ENCODE peak calls at places on chromosomes 16 and 17, in seven cellular contexts. One of them, this sample, is unnamed.

GRCh38 chr16:66409156-66409555 is 17.9 kb upstream of the BEAN1 start:
- DNase-seq in stimulated activated CD4-positive, alpha-beta T cell treated with anti-CD3 and anti-CD28 coated beads, Interleukin-4, amount 100 ng/mL, for 4 hours: no peak
- DNase-seq in lower leg skin: no peak
- DNase-seq in foreskin melanocyte: no peak
- DNase-seq in Ammon's horn: no peak
- DNase-seq in non-pigmented ciliary epithelial cell: peak; percentile 66
- DNase-seq in brain microvascular endothelial cell: no peak
- DNase-seq in this sample: no peak

GRCh38 chr17:40351185-40352043 is 13.1 kb downstream of the GJD3 start:
- DNase-seq in stimulated activated CD4-positive, alpha-beta T cell treated with anti-CD3 and anti-CD28 coated beads, Interleukin-4, amount 100 ng/mL, for 4 hours: no peak
- DNase-seq in lower leg skin: no peak
- DNase-seq in foreskin melanocyte: no peak
- DNase-seq in Ammon's horn: no peak
- DNase-seq in non-pigmented ciliary epithelial cell: no peak
- DNase-seq in brain microvascular endothelial cell: no peak
- DNase-seq in this sample: no peak

GRCh38 chr16:89925596-89926079 is 2.5 kb downstream of the TUBB3 start:
- DNase-seq in stimulated activated CD4-positive, alpha-beta T cell treated with anti-CD3 and anti-CD28 coated beads, Interleukin-4, amount 100 ng/mL, for 4 hours: no peak
- DNase-seq in lower leg skin: no peak
- DNase-seq in foreskin melanocyte: no peak
- DNase-seq in Ammon's horn: no peak
- DNase-seq in non-pigmented ciliary epithelial cell: no peak
- DNase-seq in brain microvascular endothelial cell: no peak
- DNase-seq in this sample: no peak

GRCh38 chr17:49012893-49013255 is 15.7 kb downstream of the IGF2BP1 start:
- DNase-seq in stimulated activated CD4-positive, alpha-beta T cell treated with anti-CD3 and anti-CD28 coated beads, Interleukin-4, amount 100 ng/mL, for 4 hours: no peak
- DNase-seq in lower leg skin: no peak
- DNase-seq in foreskin melanocyte: no peak
- DNase-seq in Ammon's horn: no peak
- DNase-seq in non-pigmented ciliary epithelial cell: no peak
- DNase-seq in brain microvascular endothelial cell: no peak
- DNase-seq in this sample: no peak

GRCh38 chr17:77110006-77110374 is 30.8 kb upstream of the SEC14L1 start:
- DNase-seq in stimulated activated CD4-positive, alpha-beta T cell treated with anti-CD3 and anti-CD28 coated beads, Interleukin-4, amount 100 ng/mL, for 4 hours: no peak
- DNase-seq in lower leg skin: no peak
- DNase-seq in foreskin melanocyte: peak; percentile 38
- DNase-seq in Ammon's horn: peak; percentile 69
- DNase-seq in non-pigmented ciliary epithelial cell: no peak
- DNase-seq in brain microvascular endothelial cell: peak; percentile 39
- DNase-seq in this sample: no peak

GRCh38 chr17:48925251-48925990 is 17.2 kb downstream of the UBE2Z start:
- DNase-seq in stimulated activated CD4-positive, alpha-beta T cell treated with anti-CD3 and anti-CD28 coated beads, Interleukin-4, amount 100 ng/mL, for 4 hours: no peak
- DNase-seq in lower leg skin: no peak
- DNase-seq in foreskin melanocyte: no peak
- DNase-seq in Ammon's horn: no peak
- DNase-seq in non-pigmented ciliary epithelial cell: no peak
- DNase-seq in brain microvascular endothelial cell: no peak
- DNase-seq in this sample: no peak

GRCh38 chr17:3594056-3594810 is 15.0 kb downstream of the TRPV1 start:
- DNase-seq in stimulated activated CD4-positive, alpha-beta T cell treated with anti-CD3 and anti-CD28 coated beads, Interleukin-4, amount 100 ng/mL, for 4 hours: no peak
- DNase-seq in lower leg skin: no peak
- DNase-seq in foreskin melanocyte: no peak
- DNase-seq in Ammon's horn: peak; percentile 72
- DNase-seq in non-pigmented ciliary epithelial cell: peak; percentile 65
- DNase-seq in brain microvascular endothelial cell: peak; percentile 70
- DNase-seq in this sample: no peak

GRCh38 chr16:10103096-10103495 is 79.1 kb downstream of the GRIN2A start:
- DNase-seq in stimulated activated CD4-positive, alpha-beta T cell treated with anti-CD3 and anti-CD28 coated beads, Interleukin-4, amount 100 ng/mL, for 4 hours: no peak
- DNase-seq in lower leg skin: no peak
- DNase-seq in foreskin melanocyte: no peak
- DNase-seq in Ammon's horn: no peak
- DNase-seq in non-pigmented ciliary epithelial cell: no peak
- DNase-seq in brain microvascular endothelial cell: no peak
- DNase-seq in this sample: no peak

GRCh38 chr17:33696102-33696501 is 403.0 kb upstream of the ASIC2 start:
- DNase-seq in stimulated activated CD4-positive, alpha-beta T cell treated with anti-CD3 and anti-CD28 coated beads, Interleukin-4, amount 100 ng/mL, for 4 hours: no peak
- DNase-seq in lower leg skin: no peak
- DNase-seq in foreskin melanocyte: no peak
- DNase-seq in Ammon's horn: no peak
- DNase-seq in non-pigmented ciliary epithelial cell: no peak
- DNase-seq in brain microvascular endothelial cell: no peak
- DNase-seq in this sample: no peak

GRCh38 chr17:3763777-3764170 is 37.2 kb downstream of the ITGAE start:
- DNase-seq in stimulated activated CD4-positive, alpha-beta T cell treated with anti-CD3 and anti-CD28 coated beads, Interleukin-4, amount 100 ng/mL, for 4 hours: no peak
- DNase-seq in lower leg skin: no peak
- DNase-seq in foreskin melanocyte: no peak
- DNase-seq in Ammon's horn: no peak
- DNase-seq in non-pigmented ciliary epithelial cell: no peak
- DNase-seq in brain microvascular endothelial cell: no peak
- DNase-seq in this sample: no peak

GRCh38 chr17:27455914-27456680 is at the start of gene KSR1:
- DNase-seq in stimulated activated CD4-positive, alpha-beta T cell treated with anti-CD3 and anti-CD28 coated beads, Interleukin-4, amount 100 ng/mL, for 4 hours: peak; percentile 81
- DNase-seq in lower leg skin: peak; percentile 96
- DNase-seq in foreskin melanocyte: peak; percentile 24
- DNase-seq in Ammon's horn: peak; percentile 91
- DNase-seq in non-pigmented ciliary epithelial cell: no peak
- DNase-seq in brain microvascular endothelial cell: peak; percentile 52
- DNase-seq in this sample: peak; percentile 90

GRCh38 chr16:30829130-30830071 is 42.4 kb upstream of the ZNF629 start:
- DNase-seq in stimulated activated CD4-positive, alpha-beta T cell treated with anti-CD3 and anti-CD28 coated beads, Interleukin-4, amount 100 ng/mL, for 4 hours: no peak
- DNase-seq in lower leg skin: no peak
- DNase-seq in foreskin melanocyte: no peak
- DNase-seq in Ammon's horn: no peak
- DNase-seq in non-pigmented ciliary epithelial cell: no peak
- DNase-seq in brain microvascular endothelial cell: no peak
- DNase-seq in this sample: no peak

GRCh38 chr16:57472665-57473060 is 10.2 kb downstream of the POLR2C start:
- DNase-seq in stimulated activated CD4-positive, alpha-beta T cell treated with anti-CD3 and anti-CD28 coated beads, Interleukin-4, amount 100 ng/mL, for 4 hours: no peak
- DNase-seq in lower leg skin: peak; percentile 81
- DNase-seq in foreskin melanocyte: no peak
- DNase-seq in Ammon's horn: no peak
- DNase-seq in non-pigmented ciliary epithelial cell: no peak
- DNase-seq in brain microvascular endothelial cell: no peak
- DNase-seq in this sample: no peak

GRCh38 chr17:8287651-8288335 is 677 bp upstream of the RANGRF start:
- DNase-seq in stimulated activated CD4-positive, alpha-beta T cell treated with anti-CD3 and anti-CD28 coated beads, Interleukin-4, amount 100 ng/mL, for 4 hours: no peak
- DNase-seq in lower leg skin: peak; percentile 88
- DNase-seq in foreskin melanocyte: no peak
- DNase-seq in Ammon's horn: no peak
- DNase-seq in non-pigmented ciliary epithelial cell: no peak
- DNase-seq in brain microvascular endothelial cell: no peak
- DNase-seq in this sample: no peak

GRCh38 chr17:9862949-9863348 is 37.2 kb downstream of the GLP2R start:
- DNase-seq in stimulated activated CD4-positive, alpha-beta T cell treated with anti-CD3 and anti-CD28 coated beads, Interleukin-4, amount 100 ng/mL, for 4 hours: no peak
- DNase-seq in lower leg skin: peak; percentile 9
- DNase-seq in foreskin melanocyte: no peak
- DNase-seq in Ammon's horn: no peak
- DNase-seq in non-pigmented ciliary epithelial cell: no peak
- DNase-seq in brain microvascular endothelial cell: no peak
- DNase-seq in this sample: no peak

GRCh38 chr17:7711356-7711755 is 6.2 kb upstream of the DNAH2 start:
- DNase-seq in stimulated activated CD4-positive, alpha-beta T cell treated with anti-CD3 and anti-CD28 coated beads, Interleukin-4, amount 100 ng/mL, for 4 hours: no peak
- DNase-seq in lower leg skin: no peak
- DNase-seq in foreskin melanocyte: no peak
- DNase-seq in Ammon's horn: no peak
- DNase-seq in non-pigmented ciliary epithelial cell: no peak
- DNase-seq in brain microvascular endothelial cell: no peak
- DNase-seq in this sample: no peak

GRCh38 chr17:20158580-20158979 is 149.4 kb downstream of the SPECC1 start:
- DNase-seq in stimulated activated CD4-positive, alpha-beta T cell treated with anti-CD3 and anti-CD28 coated beads, Interleukin-4, amount 100 ng/mL, for 4 hours: no peak
- DNase-seq in lower leg skin: peak; percentile 37
- DNase-seq in foreskin melanocyte: no peak
- DNase-seq in Ammon's horn: no peak
- DNase-seq in non-pigmented ciliary epithelial cell: no peak
- DNase-seq in brain microvascular endothelial cell: no peak
- DNase-seq in this sample: no peak

GRCh38 chr17:69046130-69046807 is 14.5 kb downstream of the ABCA9 start:
- DNase-seq in stimulated activated CD4-positive, alpha-beta T cell treated with anti-CD3 and anti-CD28 coated beads, Interleukin-4, amount 100 ng/mL, for 4 hours: no peak
- DNase-seq in lower leg skin: no peak
- DNase-seq in foreskin melanocyte: no peak
- DNase-seq in Ammon's horn: no peak
- DNase-seq in non-pigmented ciliary epithelial cell: no peak
- DNase-seq in brain microvascular endothelial cell: no peak
- DNase-seq in this sample: no peak

GRCh38 chr17:30234296-30234695 is 1.2 kb downstream of the SLC6A4 start:
- DNase-seq in stimulated activated CD4-positive, alpha-beta T cell treated with anti-CD3 and anti-CD28 coated beads, Interleukin-4, amount 100 ng/mL, for 4 hours: no peak
- DNase-seq in lower leg skin: peak; percentile 81
- DNase-seq in foreskin melanocyte: no peak
- DNase-seq in Ammon's horn: no peak
- DNase-seq in non-pigmented ciliary epithelial cell: no peak
- DNase-seq in brain microvascular endothelial cell: no peak
- DNase-seq in this sample: no peak

GRCh38 chr17:21817791-21818364 is 125.6 kb downstream of the KCNJ18 start:
- DNase-seq in stimulated activated CD4-positive, alpha-beta T cell treated with anti-CD3 and anti-CD28 coated beads, Interleukin-4, amount 100 ng/mL, for 4 hours: no peak
- DNase-seq in lower leg skin: peak; percentile 74
- DNase-seq in foreskin melanocyte: no peak
- DNase-seq in Ammon's horn: no peak
- DNase-seq in non-pigmented ciliary epithelial cell: no peak
- DNase-seq in brain microvascular endothelial cell: no peak
- DNase-seq in this sample: no peak

GRCh38 chr17:73956595-73957465 is 246.6 kb upstream of the RPL38 start:
- DNase-seq in stimulated activated CD4-positive, alpha-beta T cell treated with anti-CD3 and anti-CD28 coated beads, Interleukin-4, amount 100 ng/mL, for 4 hours: peak; percentile 47
- DNase-seq in lower leg skin: peak; percentile 88
- DNase-seq in foreskin melanocyte: no peak
- DNase-seq in Ammon's horn: peak; percentile 78
- DNase-seq in non-pigmented ciliary epithelial cell: no peak
- DNase-seq in brain microvascular endothelial cell: peak; percentile 0
- DNase-seq in this sample: no peak

GRCh38 chr16:1413684-1414531 is 596 bp downstream of the UNKL start:
- DNase-seq in stimulated activated CD4-positive, alpha-beta T cell treated with anti-CD3 and anti-CD28 coated beads, Interleukin-4, amount 100 ng/mL, for 4 hours: peak; percentile 64
- DNase-seq in lower leg skin: peak; percentile 92
- DNase-seq in foreskin melanocyte: no peak
- DNase-seq in Ammon's horn: peak; percentile 29
- DNase-seq in non-pigmented ciliary epithelial cell: no peak
- DNase-seq in brain microvascular endothelial cell: peak; percentile 27
- DNase-seq in this sample: no peak

GRCh38 chr16:21619765-21620462 is 20.5 kb downstream of the METTL9 start:
- DNase-seq in stimulated activated CD4-positive, alpha-beta T cell treated with anti-CD3 and anti-CD28 coated beads, Interleukin-4, amount 100 ng/mL, for 4 hours: no peak
- DNase-seq in lower leg skin: no peak
- DNase-seq in foreskin melanocyte: no peak
- DNase-seq in Ammon's horn: no peak
- DNase-seq in non-pigmented ciliary epithelial cell: no peak
- DNase-seq in brain microvascular endothelial cell: no peak
- DNase-seq in this sample: no peak

GRCh38 chr16:11394593-11394960 is 49.3 kb downstream of the RMI2 start:
- DNase-seq in stimulated activated CD4-positive, alpha-beta T cell treated with anti-CD3 and anti-CD28 coated beads, Interleukin-4, amount 100 ng/mL, for 4 hours: no peak
- DNase-seq in lower leg skin: no peak
- DNase-seq in foreskin melanocyte: no peak
- DNase-seq in Ammon's horn: no peak
- DNase-seq in non-pigmented ciliary epithelial cell: no peak
- DNase-seq in brain microvascular endothelial cell: no peak
- DNase-seq in this sample: no peak

GRCh38 chr16:64872101-64872500 is 249.8 kb downstream of the CDH11 start:
- DNase-seq in stimulated activated CD4-positive, alpha-beta T cell treated with anti-CD3 and anti-CD28 coated beads, Interleukin-4, amount 100 ng/mL, for 4 hours: no peak
- DNase-seq in lower leg skin: no peak
- DNase-seq in foreskin melanocyte: no peak
- DNase-seq in Ammon's horn: no peak
- DNase-seq in non-pigmented ciliary epithelial cell: no peak
- DNase-seq in brain microvascular endothelial cell: no peak
- DNase-seq in this sample: no peak

GRCh38 chr17:55660171-55660886 is 62.3 kb downstream of the TMEM100 start:
- DNase-seq in stimulated activated CD4-positive, alpha-beta T cell treated with anti-CD3 and anti-CD28 coated beads, Interleukin-4, amount 100 ng/mL, for 4 hours: no peak
- DNase-seq in lower leg skin: no peak
- DNase-seq in foreskin melanocyte: no peak
- DNase-seq in Ammon's horn: no peak
- DNase-seq in non-pigmented ciliary epithelial cell: no peak
- DNase-seq in brain microvascular endothelial cell: no peak
- DNase-seq in this sample: no peak

GRCh38 chr17:45923511-45924268 is 29.3 kb downstream of the MAPT start:
- DNase-seq in stimulated activated CD4-positive, alpha-beta T cell treated with anti-CD3 and anti-CD28 coated beads, Interleukin-4, amount 100 ng/mL, for 4 hours: no peak
- DNase-seq in lower leg skin: no peak
- DNase-seq in foreskin melanocyte: no peak
- DNase-seq in Ammon's horn: no peak
- DNase-seq in non-pigmented ciliary epithelial cell: no peak
- DNase-seq in brain microvascular endothelial cell: no peak
- DNase-seq in this sample: no peak

GRCh38 chr17:47705536-47706481 is 11.8 kb downstream of the TBKBP1 start:
- DNase-seq in stimulated activated CD4-positive, alpha-beta T cell treated with anti-CD3 and anti-CD28 coated beads, Interleukin-4, amount 100 ng/mL, for 4 hours: no peak
- DNase-seq in lower leg skin: no peak
- DNase-seq in foreskin melanocyte: no peak
- DNase-seq in Ammon's horn: no peak
- DNase-seq in non-pigmented ciliary epithelial cell: no peak
- DNase-seq in brain microvascular endothelial cell: no peak
- DNase-seq in this sample: no peak

GRCh38 chr16:61957075-61957474 is 79.2 kb downstream of the CDH8 start:
- DNase-seq in stimulated activated CD4-positive, alpha-beta T cell treated with anti-CD3 and anti-CD28 coated beads, Interleukin-4, amount 100 ng/mL, for 4 hours: no peak
- DNase-seq in lower leg skin: no peak
- DNase-seq in foreskin melanocyte: no peak
- DNase-seq in Ammon's horn: no peak
- DNase-seq in non-pigmented ciliary epithelial cell: no peak
- DNase-seq in brain microvascular endothelial cell: no peak
- DNase-seq in this sample: no peak

GRCh38 chr16:81939164-81940067 is 71.9 kb downstream of the SDR42E1 start:
- DNase-seq in stimulated activated CD4-positive, alpha-beta T cell treated with anti-CD3 and anti-CD28 coated beads, Interleukin-4, amount 100 ng/mL, for 4 hours: no peak
- DNase-seq in lower leg skin: no peak
- DNase-seq in foreskin melanocyte: no peak
- DNase-seq in Ammon's horn: no peak
- DNase-seq in non-pigmented ciliary epithelial cell: no peak
- DNase-seq in brain microvascular endothelial cell: no peak
- DNase-seq in this sample: no peak

GRCh38 chr17:13931752-13932477 is 137.4 kb upstream of the COX10 start:
- DNase-seq in stimulated activated CD4-positive, alpha-beta T cell treated with anti-CD3 and anti-CD28 coated beads, Interleukin-4, amount 100 ng/mL, for 4 hours: no peak
- DNase-seq in lower leg skin: peak; percentile 94
- DNase-seq in foreskin melanocyte: no peak
- DNase-seq in Ammon's horn: peak; percentile 32
- DNase-seq in non-pigmented ciliary epithelial cell: no peak
- DNase-seq in brain microvascular endothelial cell: peak; percentile 4
- DNase-seq in this sample: no peak

GRCh38 chr17:76685366-76685765 is 25.4 kb downstream of the MXRA7 start:
- DNase-seq in stimulated activated CD4-positive, alpha-beta T cell treated with anti-CD3 and anti-CD28 coated beads, Interleukin-4, amount 100 ng/mL, for 4 hours: no peak
- DNase-seq in lower leg skin: no peak
- DNase-seq in foreskin melanocyte: no peak
- DNase-seq in Ammon's horn: no peak
- DNase-seq in non-pigmented ciliary epithelial cell: no peak
- DNase-seq in brain microvascular endothelial cell: no peak
- DNase-seq in this sample: no peak

GRCh38 chr17:17771498-17772201 is 65.1 kb downstream of the SREBF1 start:
- DNase-seq in stimulated activated CD4-positive, alpha-beta T cell treated with anti-CD3 and anti-CD28 coated beads, Interleukin-4, amount 100 ng/mL, for 4 hours: no peak
- DNase-seq in lower leg skin: no peak
- DNase-seq in foreskin melanocyte: no peak
- DNase-seq in Ammon's horn: no peak
- DNase-seq in non-pigmented ciliary epithelial cell: no peak
- DNase-seq in brain microvascular endothelial cell: no peak
- DNase-seq in this sample: no peak

GRCh38 chr16:57611184-57611583 is 17.2 kb upstream of the ADGRG1 start:
- DNase-seq in stimulated activated CD4-positive, alpha-beta T cell treated with anti-CD3 and anti-CD28 coated beads, Interleukin-4, amount 100 ng/mL, for 4 hours: no peak
- DNase-seq in lower leg skin: no peak
- DNase-seq in foreskin melanocyte: no peak
- DNase-seq in Ammon's horn: no peak
- DNase-seq in non-pigmented ciliary epithelial cell: no peak
- DNase-seq in brain microvascular endothelial cell: peak; percentile 29
- DNase-seq in this sample: no peak

GRCh38 chr17:6109541-6109940 is 39.4 kb downstream of the WSCD1 start:
- DNase-seq in stimulated activated CD4-positive, alpha-beta T cell treated with anti-CD3 and anti-CD28 coated beads, Interleukin-4, amount 100 ng/mL, for 4 hours: no peak
- DNase-seq in lower leg skin: no peak
- DNase-seq in foreskin melanocyte: no peak
- DNase-seq in Ammon's horn: no peak
- DNase-seq in non-pigmented ciliary epithelial cell: no peak
- DNase-seq in brain microvascular endothelial cell: no peak
- DNase-seq in this sample: no peak

GRCh38 chr17:78993981-78994671 is 14.4 kb upstream of the LGALS3BP start:
- DNase-seq in stimulated activated CD4-positive, alpha-beta T cell treated with anti-CD3 and anti-CD28 coated beads, Interleukin-4, amount 100 ng/mL, for 4 hours: no peak
- DNase-seq in lower leg skin: peak; percentile 76
- DNase-seq in foreskin melanocyte: no peak
- DNase-seq in Ammon's horn: no peak
- DNase-seq in non-pigmented ciliary epithelial cell: no peak
- DNase-seq in brain microvascular endothelial cell: no peak
- DNase-seq in this sample: no peak

GRCh38 chr16:86577314-86577971 is 906 bp upstream of the FOXL1 start:
- DNase-seq in stimulated activated CD4-positive, alpha-beta T cell treated with anti-CD3 and anti-CD28 coated beads, Interleukin-4, amount 100 ng/mL, for 4 hours: no peak
- DNase-seq in lower leg skin: no peak
- DNase-seq in foreskin melanocyte: no peak
- DNase-seq in Ammon's horn: no peak
- DNase-seq in non-pigmented ciliary epithelial cell: no peak
- DNase-seq in brain microvascular endothelial cell: no peak
- DNase-seq in this sample: peak; percentile 56

GRCh38 chr16:85986931-85987749 is 88.2 kb downstream of the IRF8 start:
- DNase-seq in stimulated activated CD4-positive, alpha-beta T cell treated with anti-CD3 and anti-CD28 coated beads, Interleukin-4, amount 100 ng/mL, for 4 hours: peak; percentile 62
- DNase-seq in lower leg skin: peak; percentile 69
- DNase-seq in foreskin melanocyte: no peak
- DNase-seq in Ammon's horn: no peak
- DNase-seq in non-pigmented ciliary epithelial cell: no peak
- DNase-seq in brain microvascular endothelial cell: no peak
- DNase-seq in this sample: no peak

This sample was measured in type B pancreatic cell.